ENCODE peak calls at places on chromosomes 5 and 9, in four cellular contexts. X, A, Q and V are unnamed samples.

GRCh38 chr9:137293482-137294090 is 8.5 kb downstream of the NRARP start:
- DNase-seq in X (no peak), A (no peak), Q (no peak), V (no peak)

GRCh38 chr9:17807670-17808282 is 228.9 kb downstream of the SH3GL2 start:
- DNase-seq in X (no peak), A (no peak), Q (no peak), V (no peak)

GRCh38 chr9:129557192-129558036 is 63.5 kb downstream of the C9orf50 start:
- DNase-seq in X (no peak), A (peak), Q (no peak), V (no peak)

GRCh38 chr5:126015244-126016054 is 407.8 kb upstream of the GRAMD2B start:
- DNase-seq in X (no peak), A (peak), Q (no peak), V (peak)

GRCh38 chr9:113152699-113153098 is 1.9 kb downstream of the SLC31A2 start:
- DNase-seq in X (no peak), A (no peak), Q (peak), V (no peak)

GRCh38 chr9:130039504-130040147 is 3.4 kb downstream of the FNBP1 start:
- DNase-seq in X (peak), A (no peak), Q (no peak), V (no peak)

GRCh38 chr5:161189452-161189851 is 337.4 kb upstream of the ATP10B start:
- DNase-seq in X (no peak), A (no peak), Q (no peak), V (no peak)

GRCh38 chr5:95786821-95787408 is 35.6 kb downstream of the GLRX start:
- DNase-seq in X (no peak), A (peak), Q (no peak), V (no peak)

GRCh38 chr5:56815657-56816545 is 552 bp downstream of the MAP3K1 start:
- DNase-seq in X (no peak), A (peak), Q (peak), V (peak)

GRCh38 chr9:35813434-35814105 is 1.3 kb downstream of the HINT2 start:
- DNase-seq in X (no peak), A (peak), Q (peak), V (peak)

GRCh38 chr5:90402521-90403255 is 6.9 kb downstream of the CETN3 start:
- DNase-seq in X (no peak), A (peak), Q (no peak), V (no peak)

GRCh38 chr9:101375546-101375945 is 9.3 kb downstream of the BAAT start:
- DNase-seq in X (no peak), A (no peak), Q (no peak), V (no peak)

GRCh38 chr5:115098041-115098702 is 71.5 kb downstream of the TRIM36 start:
- DNase-seq in X (peak), A (peak), Q (peak), V (peak)

GRCh38 chr9:77876091-77876490 is 155.5 kb downstream of the GNAQ start:
- DNase-seq in X (no peak), A (no peak), Q (no peak), V (peak)

GRCh38 chr5:157976429-157976828 is 117.5 kb upstream of the CLINT1 start:
- DNase-seq in X (no peak), A (no peak), Q (no peak), V (no peak)

GRCh38 chr9:87069690-87070089 is 122.4 kb upstream of the GAS1 start:
- DNase-seq in X (no peak), A (peak), Q (no peak), V (no peak)

GRCh38 chr5:59065551-59065950 is 482.7 kb downstream of the RAB3C start:
- DNase-seq in X (no peak), A (peak), Q (no peak), V (no peak)

GRCh38 chr5:172454355-172455086 is at the start of gene SH3PXD2B:
- DNase-seq in X (no peak), A (no peak), Q (peak), V (peak)

GRCh38 chr5:56094579-56095361 is 100.0 kb upstream of the IL6ST start:
- DNase-seq in X (no peak), A (no peak), Q (no peak), V (no peak)

GRCh38 chr9:135989722-135990467 is 28.7 kb upstream of the UBAC1 start:
- DNase-seq in X (no peak), A (no peak), Q (no peak), V (no peak)

GRCh38 chr9:21605489-21605931 is 123.4 kb upstream of the IFNE start:
- DNase-seq in X (no peak), A (peak), Q (no peak), V (peak)

GRCh38 chr9:116153765-116154333 is at the start of gene PAPPA:
- DNase-seq in X (no peak), A (no peak), Q (no peak), V (no peak)

GRCh38 chr5:141683596-141684161 is 1.6 kb upstream of the ARAP3 start:
- DNase-seq in X (no peak), A (no peak), Q (no peak), V (peak)

GRCh38 chr9:35723908-35724307 is 8.1 kb downstream of the TLN1 start:
- DNase-seq in X (no peak), A (no peak), Q (no peak), V (no peak)

GRCh38 chr5:52771343-52772039 is 16.2 kb upstream of the ITGA1 start:
- DNase-seq in X (no peak), A (no peak), Q (no peak), V (no peak)

GRCh38 chr5:81749562-81750307 is 1.2 kb downstream of the SSBP2 start:
- DNase-seq in X (peak), A (peak), Q (peak), V (peak)

GRCh38 chr9:7185612-7186011 is 427.8 kb downstream of the KDM4C start:
- DNase-seq in X (no peak), A (peak), Q (no peak), V (peak)

GRCh38 chr9:82810902-82811301 is 252.0 kb downstream of the RASEF start:
- DNase-seq in X (no peak), A (peak), Q (no peak), V (no peak)

GRCh38 chr9:26791274-26791673 is 101.3 kb downstream of the CAAP1 start:
- DNase-seq in X (no peak), A (no peak), Q (no peak), V (no peak)

GRCh38 chr9:119375892-119376291 is 6.7 kb upstream of the BRINP1 start:
- DNase-seq in X (no peak), A (no peak), Q (peak), V (no peak)

GRCh38 chr5:89878140-89878570 is 531.4 kb downstream of the CETN3 start:
- DNase-seq in X (no peak), A (peak), Q (no peak), V (peak)

GRCh38 chr9:6302417-6302816 is 25.8 kb upstream of the TPD52L3 start:
- DNase-seq in X (no peak), A (peak), Q (no peak), V (peak)

GRCh38 chr9:107243757-107244156 is 39.3 kb upstream of the RAD23B start:
- DNase-seq in X (no peak), A (peak), Q (no peak), V (no peak)

GRCh38 chr5:172414618-172415599 is 39.4 kb downstream of the SH3PXD2B start:
- DNase-seq in X (no peak), A (no peak), Q (no peak), V (no peak)

GRCh38 chr9:4994166-4994890 is 9.3 kb downstream of the JAK2 start:
- DNase-seq in X (no peak), A (no peak), Q (no peak), V (no peak)

GRCh38 chr9:111449705-111450104 is 34.5 kb downstream of the ECPAS start:
- DNase-seq in X (no peak), A (no peak), Q (no peak), V (no peak)

GRCh38 chr5:130270786-130271185 is 366.5 kb downstream of the CHSY3 start:
- DNase-seq in X (no peak), A (no peak), Q (no peak), V (no peak)

GRCh38 chr9:25226901-25227686 is 451.1 kb downstream of the TUSC1 start:
- DNase-seq in X (no peak), A (no peak), Q (no peak), V (no peak)

GRCh38 chr9:113581865-113582697 is 118.6 kb downstream of the RGS3 start:
- DNase-seq in X (peak), A (peak), Q (no peak), V (peak)

DNA sequence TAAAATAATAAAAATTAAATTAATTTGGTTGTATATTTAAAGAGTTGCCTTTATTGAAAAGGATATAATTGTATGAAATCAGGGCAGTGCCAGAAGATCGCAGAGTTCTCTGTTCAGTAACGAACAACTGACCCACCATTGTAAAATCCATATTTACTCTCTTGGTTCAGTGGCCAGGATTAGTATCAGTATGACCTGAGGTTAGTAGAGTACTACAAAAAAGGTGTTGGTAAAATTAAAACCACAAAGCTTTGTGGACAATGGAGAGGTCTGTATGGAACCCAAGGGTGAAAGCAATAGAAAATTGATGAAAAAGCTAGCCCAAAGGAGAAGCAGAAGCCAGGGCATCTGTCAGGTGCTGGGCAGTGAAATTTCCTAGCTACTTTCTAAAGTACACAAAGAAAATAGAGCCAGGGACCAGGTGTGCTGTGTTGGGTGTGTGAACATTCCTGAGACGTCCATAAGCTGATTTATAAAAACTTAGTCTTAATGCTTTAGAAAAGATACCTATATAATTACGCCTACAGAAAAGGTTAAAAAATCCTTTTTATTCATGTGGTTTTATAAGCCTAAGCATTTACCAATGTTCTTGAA is 159.5 kb downstream of the AOPEP start:
- DNase-seq in X (no peak), A (no peak), Q (no peak), V (no peak)
- TF ChIP-seq FOS in X (no peak), A (no peak), Q (no peak), V (no peak)

GRCh38 chr9:95557142-95557541 is 40.4 kb upstream of the PTCH1 start:
- DNase-seq in X (no peak), A (no peak), Q (no peak), V (no peak)

GRCh38 chr9:95552241-95552640 is 35.5 kb upstream of the PTCH1 start:
- DNase-seq in X (no peak), A (no peak), Q (no peak), V (no peak)

GRCh38 chr9:95556521-95556920 is 39.8 kb upstream of the PTCH1 start:
- DNase-seq in X (no peak), A (no peak), Q (no peak), V (no peak)

GRCh38 chr9:95551406-95551805 is 34.6 kb upstream of the PTCH1 start:
- DNase-seq in X (peak), A (no peak), Q (no peak), V (no peak)

GRCh38 chr9:95552814-95553546 is 36.2 kb upstream of the PTCH1 start:
- DNase-seq in X (no peak), A (no peak), Q (peak), V (peak)
- TF ChIP-seq FOS in X (no peak), A (no peak), Q (no peak), V (no peak)

DNA sequence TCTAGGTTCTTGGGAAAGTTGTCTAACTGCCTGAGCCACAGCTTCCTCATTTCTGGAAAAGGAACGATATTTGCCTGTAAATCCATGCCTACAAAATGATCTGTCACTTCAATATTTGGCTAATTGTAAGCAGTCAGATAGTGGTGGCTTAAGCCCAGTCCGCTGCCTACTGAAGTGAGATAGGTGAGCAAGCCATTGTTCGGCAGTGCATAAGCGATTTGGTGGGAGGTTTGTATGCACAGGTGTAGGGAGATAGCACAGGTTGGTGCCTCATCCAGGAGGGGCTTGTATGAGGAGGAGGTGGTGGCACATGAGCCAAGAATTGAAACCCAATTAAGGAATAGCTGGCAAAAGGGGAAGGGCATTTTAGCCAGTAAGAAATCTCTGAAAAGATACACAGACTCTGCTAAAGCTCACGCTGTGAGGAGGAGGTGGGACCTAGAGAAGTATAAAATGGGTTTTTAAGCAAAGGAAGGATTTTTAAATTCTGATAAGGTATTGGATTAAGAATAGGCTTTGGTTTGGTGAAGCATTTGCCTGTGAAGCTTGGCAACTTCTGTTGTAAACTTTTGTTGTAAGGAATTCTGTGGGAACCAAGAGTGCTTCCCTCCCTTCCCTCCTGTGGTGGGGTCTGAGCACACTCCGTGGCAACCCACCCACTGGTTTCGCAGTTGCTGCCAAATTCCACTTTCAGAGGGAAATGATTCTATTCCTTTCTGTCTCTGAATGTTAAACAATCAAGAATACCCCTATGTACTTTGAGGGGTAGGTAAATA is 28.8 kb upstream of the GTF2H2C start:
- DNase-seq in X (no peak), A (no peak), Q (no peak), V (no peak)
- TF ChIP-seq FOS in X (no peak), A (no peak), Q (no peak), V (no peak)

DNA sequence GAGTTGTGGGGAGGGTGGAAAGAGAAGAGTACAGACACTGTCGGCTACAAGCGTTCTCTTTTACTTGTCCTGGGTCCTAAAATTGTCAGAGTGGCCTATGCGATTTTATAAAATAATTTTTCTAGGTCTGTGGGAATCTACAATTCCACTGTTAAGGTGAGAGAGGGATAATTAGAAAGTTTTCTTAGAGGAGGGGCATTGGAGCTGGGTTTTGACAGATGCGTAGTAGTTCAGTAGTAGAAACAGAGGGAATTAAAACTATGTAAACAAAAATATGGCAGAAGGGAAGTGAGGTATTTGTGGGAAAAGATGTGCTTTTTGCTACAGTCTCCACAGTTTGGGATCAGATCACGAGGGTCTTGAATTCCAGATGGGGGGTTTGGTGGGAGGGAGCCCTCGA is 129.1 kb upstream of the SHB start:
- DNase-seq in X (no peak), A (no peak), Q (no peak), V (no peak)
- TF ChIP-seq FOS in X (no peak), A (no peak), Q (no peak), V (no peak)